ENCODE peak calls at places on chromosomes 6 and 20, in six cellular contexts. One of them, this sample, is unnamed.
A peak's percentile ranks its signal among the peaks of the same experiment; 100 is the strongest.

GRCh38 chr6:5132741-5133140 is 47.6 kb downstream of the PPP1R3G start:
- DNase-seq in AG09309: peak; percentile 59
- DNase-seq in breast epithelium: no peak
- DNase-seq in osteoblast: peak; percentile 62
- DNase-seq in AG04449: peak; percentile 53
- DNase-seq in cardiac muscle cell: no peak
- DNase-seq in this sample: no peak

GRCh38 chr6:47485491-47486135 is 8.0 kb downstream of the CD2AP start:
- DNase-seq in AG09309: no peak
- DNase-seq in breast epithelium: no peak
- DNase-seq in osteoblast: no peak
- DNase-seq in AG04449: no peak
- DNase-seq in cardiac muscle cell: no peak
- DNase-seq in this sample: no peak

GRCh38 chr20:49810491-49811190 is 2.0 kb upstream of the SLC9A8 start:
- DNase-seq in AG09309: no peak
- DNase-seq in breast epithelium: no peak
- DNase-seq in osteoblast: no peak
- DNase-seq in AG04449: no peak
- DNase-seq in cardiac muscle cell: no peak
- DNase-seq in this sample: no peak

GRCh38 chr6:144215932-144216667 is 65.8 kb downstream of the STX11 start:
- DNase-seq in AG09309: peak; percentile 94
- DNase-seq in breast epithelium: peak; percentile 98
- DNase-seq in osteoblast: peak; percentile 98
- DNase-seq in AG04449: peak; percentile 91
- DNase-seq in cardiac muscle cell: peak; percentile 94
- DNase-seq in this sample: peak; percentile 93

GRCh38 chr6:144809120-144809519 is 524.0 kb downstream of the UTRN start:
- DNase-seq in AG09309: no peak
- DNase-seq in breast epithelium: no peak
- DNase-seq in osteoblast: no peak
- DNase-seq in AG04449: no peak
- DNase-seq in cardiac muscle cell: no peak
- DNase-seq in this sample: no peak

GRCh38 chr20:44336725-44337380 is at the start of gene R3HDML:
- DNase-seq in AG09309: no peak
- DNase-seq in breast epithelium: no peak
- DNase-seq in osteoblast: no peak
- DNase-seq in AG04449: no peak
- DNase-seq in cardiac muscle cell: no peak
- DNase-seq in this sample: no peak

GRCh38 chr6:21840428-21840827 is 246.9 kb downstream of the SOX4 start:
- DNase-seq in AG09309: no peak
- DNase-seq in breast epithelium: no peak
- DNase-seq in osteoblast: no peak
- DNase-seq in AG04449: no peak
- DNase-seq in cardiac muscle cell: no peak
- DNase-seq in this sample: no peak

GRCh38 chr20:62994850-62995249 is 11.9 kb downstream of the BHLHE23 start:
- DNase-seq in AG09309: no peak
- DNase-seq in breast epithelium: no peak
- DNase-seq in osteoblast: no peak
- DNase-seq in AG04449: no peak
- DNase-seq in cardiac muscle cell: no peak
- DNase-seq in this sample: no peak

GRCh38 chr20:9835302-9835701 is 3.6 kb downstream of the PAK5 start:
- DNase-seq in AG09309: no peak
- DNase-seq in breast epithelium: no peak
- DNase-seq in osteoblast: no peak
- DNase-seq in AG04449: no peak
- DNase-seq in cardiac muscle cell: no peak
- DNase-seq in this sample: no peak

GRCh38 chr20:9839626-9840025 is 750 bp upstream of the PAK5 start:
- DNase-seq in AG09309: no peak
- DNase-seq in breast epithelium: no peak
- DNase-seq in osteoblast: no peak
- DNase-seq in AG04449: no peak
- DNase-seq in cardiac muscle cell: no peak
- DNase-seq in this sample: no peak

GRCh38 chr20:9838378-9839295 is at the start of gene PAK5:
- DNase-seq in AG09309: no peak
- DNase-seq in breast epithelium: no peak
- DNase-seq in osteoblast: peak; percentile 49
- DNase-seq in AG04449: no peak
- DNase-seq in cardiac muscle cell: peak; percentile 95
- DNase-seq in this sample: peak; percentile 87

GRCh38 chr20:9837634-9838033 is 1.2 kb downstream of the PAK5 start:
- DNase-seq in AG09309: no peak
- DNase-seq in breast epithelium: no peak
- DNase-seq in osteoblast: no peak
- DNase-seq in AG04449: no peak
- DNase-seq in cardiac muscle cell: peak; percentile 4
- DNase-seq in this sample: no peak

GRCh38 chr20:9838035-9838377 is 870 bp downstream of the PAK5 start:
- DNase-seq in AG09309: no peak
- DNase-seq in breast epithelium: no peak
- DNase-seq in osteoblast: peak; percentile 36
- DNase-seq in AG04449: no peak
- DNase-seq in cardiac muscle cell: no peak
- DNase-seq in this sample: no peak
- H3K4me3 ChIP-seq in AG09309: no peak overlapping the region
- H3K4me3 ChIP-seq in breast epithelium: peak overlapping the region; percentile 54
- H3K4me3 ChIP-seq in osteoblast: no peak overlapping the region
- H3K4me3 ChIP-seq in AG04449: no peak overlapping the region
- H3K4me3 ChIP-seq in cardiac muscle cell: peak overlapping the region; percentile 49
- H3K4me3 ChIP-seq in this sample: peak overlapping the region; percentile 70

GRCh38 chr20:54209216-54209813 is 1.4 kb downstream of the PFDN4 start:
- DNase-seq in AG09309: no peak
- DNase-seq in breast epithelium: no peak
- DNase-seq in osteoblast: no peak
- DNase-seq in AG04449: no peak
- DNase-seq in cardiac muscle cell: no peak
- DNase-seq in this sample: no peak
- H3K4me3 ChIP-seq in AG09309: peak overlapping the region; percentile 88
- H3K4me3 ChIP-seq in breast epithelium: peak overlapping the region; percentile 89
- H3K4me3 ChIP-seq in osteoblast: peak overlapping the region; percentile 91
- H3K4me3 ChIP-seq in AG04449: peak overlapping the region; percentile 98
- H3K4me3 ChIP-seq in cardiac muscle cell: peak overlapping the region; percentile 92
- H3K4me3 ChIP-seq in this sample: peak overlapping the region; percentile 56

GRCh38 chr20:1327241-1327653 is 1.7 kb downstream of the SDCBP2 start:
- DNase-seq in AG09309: no peak
- DNase-seq in breast epithelium: no peak
- DNase-seq in osteoblast: peak; percentile 81
- DNase-seq in AG04449: no peak
- DNase-seq in cardiac muscle cell: no peak
- DNase-seq in this sample: peak; percentile 80

GRCh38 chr20:1324598-1325172 is 4.3 kb downstream of the SDCBP2 start:
- DNase-seq in AG09309: no peak
- DNase-seq in breast epithelium: no peak
- DNase-seq in osteoblast: peak; percentile 81
- DNase-seq in AG04449: no peak
- DNase-seq in cardiac muscle cell: no peak
- DNase-seq in this sample: no peak

GRCh38 chr20:1327827-1328679 is 886 bp downstream of the SDCBP2 start:
- DNase-seq in AG09309: no peak
- DNase-seq in breast epithelium: no peak
- DNase-seq in osteoblast: no peak
- DNase-seq in AG04449: no peak
- DNase-seq in cardiac muscle cell: no peak
- DNase-seq in this sample: no peak

GRCh38 chr20:1325173-1326030 is 3.5 kb downstream of the SDCBP2 start:
- DNase-seq in AG09309: peak; percentile 77
- DNase-seq in breast epithelium: peak; percentile 93
- DNase-seq in osteoblast: peak; percentile 99
- DNase-seq in AG04449: peak; percentile 68
- DNase-seq in cardiac muscle cell: peak; percentile 96
- DNase-seq in this sample: peak; percentile 96

DNA sequence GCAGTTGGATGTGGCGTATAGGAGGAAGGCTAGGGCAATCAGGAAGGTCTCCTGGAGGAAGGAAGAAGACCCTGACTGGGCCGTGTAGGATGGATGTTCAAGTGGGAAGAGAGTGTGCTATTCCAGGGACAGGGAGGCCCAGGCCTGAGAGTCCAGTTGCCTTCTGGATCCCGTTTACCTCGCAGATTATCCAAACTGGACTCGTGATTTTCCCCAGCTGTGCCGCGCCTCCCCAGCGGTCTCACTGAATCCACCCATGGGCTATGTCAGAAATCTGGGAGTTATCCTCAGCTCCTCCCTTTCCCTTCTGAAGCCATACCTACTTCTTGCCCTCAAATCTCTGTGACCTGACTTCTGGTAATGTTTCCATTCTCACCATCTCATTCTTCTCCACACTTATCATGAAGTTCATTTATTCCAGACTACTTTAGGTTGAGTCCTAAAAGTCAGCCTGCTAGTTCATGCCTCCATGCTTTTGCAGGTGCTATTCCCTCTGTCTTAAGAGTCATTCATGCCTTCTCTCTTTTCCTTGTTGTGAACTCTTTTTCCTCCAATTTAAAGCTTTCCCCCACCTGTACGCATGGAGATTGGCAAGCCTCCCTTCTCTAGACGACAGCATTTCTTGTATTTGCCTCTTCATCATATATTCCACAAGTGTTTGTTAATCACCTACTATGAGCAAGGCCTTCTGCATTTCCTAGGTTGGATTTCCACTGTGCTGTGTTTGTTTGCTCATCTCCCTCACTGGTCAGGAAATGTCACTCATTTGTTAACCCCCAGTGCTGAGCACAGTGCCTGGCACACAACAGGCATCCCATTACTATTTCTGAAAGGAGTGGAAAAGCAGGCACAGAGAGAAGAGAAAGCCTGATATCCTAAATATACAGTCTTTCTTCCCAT is 2.7 kb downstream of the SDCBP2 start:
- DNase-seq in AG09309: no peak
- DNase-seq in breast epithelium: no peak
- DNase-seq in osteoblast: peak; percentile 69
- DNase-seq in AG04449: no peak
- DNase-seq in cardiac muscle cell: no peak
- DNase-seq in this sample: no peak
- H3K4me3 ChIP-seq in AG09309: peak overlapping the region; percentile 78
- H3K4me3 ChIP-seq in breast epithelium: peak overlapping the region; percentile 88
- H3K4me3 ChIP-seq in osteoblast: peak overlapping the region; percentile 91
- H3K4me3 ChIP-seq in AG04449: peak overlapping the region; percentile 90
- H3K4me3 ChIP-seq in cardiac muscle cell: peak overlapping the region; percentile 66
- H3K4me3 ChIP-seq in this sample: peak overlapping the region; percentile 94

DNA sequence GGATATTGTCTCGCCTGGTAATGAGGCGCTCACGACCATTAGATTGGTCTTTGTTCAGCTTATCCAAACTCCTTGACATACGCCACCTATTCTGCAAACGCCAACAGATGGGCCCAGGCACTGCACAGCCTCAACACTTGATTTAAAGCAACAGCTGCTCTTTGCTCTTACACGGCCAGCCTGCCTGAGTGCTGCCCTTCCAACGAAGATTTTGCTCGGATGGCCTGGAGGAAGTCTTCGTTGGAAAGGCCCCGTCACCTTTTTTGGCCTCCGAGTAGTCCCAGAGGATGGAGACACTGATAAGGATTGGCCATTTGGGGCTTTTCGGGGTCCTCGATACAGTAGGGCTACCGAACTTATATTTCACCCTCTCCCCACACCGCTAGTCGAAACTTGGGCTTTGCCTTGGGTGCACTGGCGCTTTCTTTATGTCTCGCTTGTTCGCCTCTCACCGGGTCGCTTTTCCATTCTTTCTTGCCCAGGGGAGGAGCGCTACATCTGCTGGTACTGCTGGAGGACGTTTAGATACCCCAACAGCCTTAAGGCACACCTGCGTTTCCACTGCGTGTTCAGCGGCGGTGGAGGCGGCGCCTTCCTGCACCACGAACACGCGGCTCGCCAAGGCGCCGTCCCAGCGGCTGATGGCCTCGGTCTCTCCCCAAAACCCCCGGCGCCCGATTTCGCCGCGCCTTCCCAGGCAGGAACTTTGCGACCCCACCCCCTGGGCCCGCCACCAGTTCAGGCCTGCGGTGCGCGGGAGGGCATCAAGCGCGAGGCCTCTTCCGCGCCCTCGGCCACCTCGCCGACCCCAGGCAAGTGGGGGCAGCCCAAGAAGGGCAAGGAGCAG is 6.1 kb downstream of the PRDM13 start:
- DNase-seq in AG09309: no peak
- DNase-seq in breast epithelium: no peak
- DNase-seq in osteoblast: no peak
- DNase-seq in AG04449: no peak
- DNase-seq in cardiac muscle cell: no peak
- DNase-seq in this sample: no peak
- H3K4me3 ChIP-seq in AG09309: peak overlapping the region; percentile 2
- H3K4me3 ChIP-seq in breast epithelium: peak overlapping the region; percentile 52
- H3K4me3 ChIP-seq in osteoblast: peak overlapping the region; percentile 34
- H3K4me3 ChIP-seq in AG04449: peak overlapping the region; percentile 29
- H3K4me3 ChIP-seq in cardiac muscle cell: peak overlapping the region; percentile 36
- H3K4me3 ChIP-seq in this sample: peak overlapping the region; percentile 30

DNA sequence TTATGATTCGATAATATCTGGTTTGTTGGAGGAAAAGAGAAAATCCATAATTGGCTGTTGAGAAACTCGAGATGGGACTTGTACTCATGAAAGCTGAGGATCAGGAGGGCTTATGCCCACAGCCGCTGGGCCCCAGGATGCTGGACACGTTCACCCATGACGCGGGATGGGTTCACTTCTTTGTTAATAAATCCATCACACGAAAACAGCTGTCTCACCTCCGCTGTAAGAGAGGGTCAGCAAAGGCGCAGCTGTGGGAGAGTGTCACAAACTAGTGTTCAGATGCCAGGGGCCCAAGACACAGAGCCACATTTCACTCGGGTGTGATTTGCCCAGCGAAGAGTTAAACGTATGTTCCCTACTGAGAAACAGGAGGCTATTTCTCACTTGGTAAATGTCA is 315.1 kb downstream of the THBS2 start:
- DNase-seq in AG09309: no peak
- DNase-seq in breast epithelium: no peak
- DNase-seq in osteoblast: no peak
- DNase-seq in AG04449: no peak
- DNase-seq in cardiac muscle cell: no peak
- DNase-seq in this sample: no peak
- H3K4me3 ChIP-seq in AG09309: no peak overlapping the region
- H3K4me3 ChIP-seq in breast epithelium: no peak overlapping the region
- H3K4me3 ChIP-seq in osteoblast: no peak overlapping the region
- H3K4me3 ChIP-seq in AG04449: no peak overlapping the region
- H3K4me3 ChIP-seq in cardiac muscle cell: no peak overlapping the region
- H3K4me3 ChIP-seq in this sample: no peak overlapping the region

GRCh38 chr6:117547688-117548621 is 54.4 kb downstream of the GOPC start:
- DNase-seq in AG09309: no peak
- DNase-seq in breast epithelium: no peak
- DNase-seq in osteoblast: peak; percentile 79
- DNase-seq in AG04449: no peak
- DNase-seq in cardiac muscle cell: no peak
- DNase-seq in this sample: peak; percentile 50
- H3K4me3 ChIP-seq in AG09309: no peak overlapping the region
- H3K4me3 ChIP-seq in breast epithelium: peak overlapping the region; percentile 45
- H3K4me3 ChIP-seq in osteoblast: peak overlapping the region; percentile 62
- H3K4me3 ChIP-seq in AG04449: peak overlapping the region; percentile 45
- H3K4me3 ChIP-seq in cardiac muscle cell: no peak overlapping the region
- H3K4me3 ChIP-seq in this sample: peak overlapping the region; percentile 78

GRCh38 chr6:113482771-113483170 is 374.4 kb upstream of the MARCKS start:
- DNase-seq in AG09309: no peak
- DNase-seq in breast epithelium: no peak
- DNase-seq in osteoblast: no peak
- DNase-seq in AG04449: no peak
- DNase-seq in cardiac muscle cell: no peak
- DNase-seq in this sample: no peak
- H3K4me3 ChIP-seq in AG09309: no peak overlapping the region
- H3K4me3 ChIP-seq in breast epithelium: no peak overlapping the region
- H3K4me3 ChIP-seq in osteoblast: no peak overlapping the region
- H3K4me3 ChIP-seq in AG04449: no peak overlapping the region
- H3K4me3 ChIP-seq in cardiac muscle cell: no peak overlapping the region
- H3K4me3 ChIP-seq in this sample: no peak overlapping the region

GRCh38 chr6:1612902-1613301 is 3.2 kb downstream of the FOXC1 start:
- DNase-seq in AG09309: peak; percentile 56
- DNase-seq in breast epithelium: no peak
- DNase-seq in osteoblast: peak; percentile 97
- DNase-seq in AG04449: no peak
- DNase-seq in cardiac muscle cell: no peak
- DNase-seq in this sample: no peak
- H3K4me3 ChIP-seq in AG09309: peak overlapping the region; percentile 75
- H3K4me3 ChIP-seq in breast epithelium: peak overlapping the region; percentile 72
- H3K4me3 ChIP-seq in osteoblast: peak overlapping the region; percentile 96
- H3K4me3 ChIP-seq in AG04449: peak overlapping the region; percentile 72
- H3K4me3 ChIP-seq in cardiac muscle cell: peak overlapping the region; percentile 51
- H3K4me3 ChIP-seq in this sample: peak overlapping the region; percentile 65